ENCODE peak calls at places on chromosomes 12 and 14, in four cellular contexts. F is A549, R is GM12878, N is HepG2. X is an unnamed sample.

GRCh38 chr12:130281157-130281799 is 56.4 kb upstream of the PIWIL1 start:
- DNase-seq in F (peak; percentile 25), R (no peak), N (no peak), X (peak; percentile 50)

GRCh38 chr12:105041186-105041585 is 43.1 kb downstream of the ALDH1L2 start:
- DNase-seq in F (no peak), R (no peak), N (no peak), X (no peak)

GRCh38 chr12:89140580-89141236 is 211.6 kb downstream of the DUSP6 start:
- DNase-seq in F (no peak), R (no peak), N (no peak), X (no peak)

GRCh38 chr14:102527255-102528232 is 18.0 kb upstream of the ANKRD9 start:
- DNase-seq in F (peak; percentile 62), R (no peak), N (no peak), X (no peak)

GRCh38 chr12:124388679-124389536 is 94.0 kb downstream of the RFLNA start:
- DNase-seq in F (peak; percentile 74), R (no peak), N (peak; percentile 79), X (no peak)

GRCh38 chr12:94062194-94062593 is 86.2 kb upstream of the PLXNC1 start:
- DNase-seq in F (no peak), R (no peak), N (no peak), X (no peak)

GRCh38 chr12:1660304-1661187 is 30.3 kb upstream of the ADIPOR2 start:
- DNase-seq in F (no peak), R (no peak), N (peak; percentile 55), X (no peak)

GRCh38 chr12:126706300-126706699 is 1560.7 kb upstream of the TMEM132C start:
- DNase-seq in F (no peak), R (no peak), N (no peak), X (no peak)

GRCh38 chr12:109741286-109741969 is 27.8 kb downstream of the FAM222A start:
- DNase-seq in F (no peak), R (no peak), N (no peak), X (no peak)

GRCh38 chr12:109389146-109389545 is 41.4 kb downstream of the MYO1H start:
- DNase-seq in F (peak; percentile 20), R (no peak), N (peak; percentile 16), X (peak; percentile 27)

GRCh38 chr12:94230357-94230905 is 82.1 kb downstream of the PLXNC1 start:
- DNase-seq in F (no peak), R (peak; percentile 48), N (peak; percentile 99), X (no peak)

GRCh38 chr14:92670967-92671366 is 77.5 kb downstream of the LGMN start:
- DNase-seq in F (no peak), R (no peak), N (no peak), X (no peak)

GRCh38 chr14:101147848-101148247 is 244.3 kb upstream of the RTL1 start:
- DNase-seq in F (no peak), R (no peak), N (no peak), X (no peak)

GRCh38 chr12:69425417-69425816 is 44.8 kb upstream of the FRS2 start:
- DNase-seq in F (no peak), R (no peak), N (no peak), X (peak; percentile 30)

GRCh38 chr12:132344601-132345000 is 15.2 kb upstream of the GALNT9 start:
- DNase-seq in F (no peak), R (no peak), N (no peak), X (no peak)

GRCh38 chr12:130754234-130755001 is 38.3 kb upstream of the RIMBP2 start:
- DNase-seq in F (no peak), R (no peak), N (no peak), X (no peak)

GRCh38 chr12:93911436-93911835 is 234.3 kb downstream of the CRADD start:
- DNase-seq in F (no peak), R (no peak), N (no peak), X (no peak)

GRCh38 chr14:93033039-93033982 is 82.4 kb downstream of the ITPK1 start:
- DNase-seq in F (no peak), R (no peak), N (no peak), X (no peak)

GRCh38 chr12:88418856-88419497 is 161.3 kb downstream of the KITLG start:
- DNase-seq in F (no peak), R (no peak), N (no peak), X (no peak)

GRCh38 chr12:124488520-124488919 is 78.9 kb downstream of the NCOR2 start:
- DNase-seq in F (no peak), R (no peak), N (no peak), X (no peak)

GRCh38 chr14:45947785-45948184 is 694.8 kb upstream of the MIS18BP1 start:
- DNase-seq in F (no peak), R (no peak), N (no peak), X (no peak)

GRCh38 chr14:34911209-34912150 is 36.3 kb upstream of the BAZ1A start:
- DNase-seq in F (no peak), R (no peak), N (no peak), X (no peak)

GRCh38 chr14:82309199-82309598 is 775.5 kb upstream of the SEL1L start:
- DNase-seq in F (no peak), R (no peak), N (no peak), X (no peak)

GRCh38 chr12:33670284-33670683 is 230.7 kb upstream of the SYT10 start:
- DNase-seq in F (no peak), R (no peak), N (no peak), X (no peak)

GRCh38 chr12:118866346-118866745 is 115.0 kb upstream of the SRRM4 start:
- DNase-seq in F (no peak), R (no peak), N (no peak), X (peak; percentile 2)

GRCh38 chr12:50242751-50243191 is 40.5 kb downstream of the LIMA1 start:
- DNase-seq in F (no peak), R (no peak), N (no peak), X (no peak)

GRCh38 chr14:105929327-105930081 is 403.1 kb downstream of the TMEM121 start:
- DNase-seq in F (no peak), R (no peak), N (no peak), X (peak; percentile 1)

GRCh38 chr12:7731499-7731898 is 15.7 kb downstream of the CLEC4C start:
- DNase-seq in F (no peak), R (no peak), N (no peak), X (no peak)

GRCh38 chr14:45810152-45810872 is 557.3 kb upstream of the MIS18BP1 start:
- DNase-seq in F (no peak), R (peak; percentile 21), N (no peak), X (no peak)

GRCh38 chr14:85444685-85445084 is 85.3 kb upstream of the FLRT2 start:
- DNase-seq in F (no peak), R (no peak), N (no peak), X (no peak)

DNA sequence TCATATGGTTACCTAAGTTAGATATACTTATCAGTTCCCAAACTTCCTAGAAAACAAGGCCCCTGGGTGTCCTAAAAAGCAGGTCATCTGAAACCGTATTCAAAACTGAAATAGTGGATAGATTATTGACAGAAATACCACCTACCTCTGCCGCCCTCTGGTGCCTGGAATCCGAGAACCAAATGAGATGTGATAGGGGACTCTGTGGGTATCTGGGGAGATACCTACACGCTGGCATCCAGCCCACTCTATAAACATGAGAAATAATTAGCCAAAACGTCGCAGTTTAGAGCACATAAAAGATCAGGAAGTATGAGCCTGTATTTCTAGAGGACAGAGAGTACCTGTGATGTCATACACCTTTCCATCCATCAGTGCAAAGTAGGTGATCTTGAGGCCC is 4.4 kb downstream of the ORMDL2 start:
- DNase-seq in F (peak; percentile 62), R (no peak), N (peak; percentile 48), X (no peak)
- TF ChIP-seq POLR2AphosphoS2 in F (no peak), R (no peak), N (no peak), X (no peak)

GRCh38 chr14:54683882-54684794 is 117.2 kb downstream of the SAMD4A start:
- DNase-seq in F (no peak), R (no peak), N (no peak), X (no peak)

GRCh38 chr14:54686219-54686870 is 119.4 kb downstream of the SAMD4A start:
- DNase-seq in F (no peak), R (no peak), N (no peak), X (no peak)

GRCh38 chr14:54686871-54687749 is 120.2 kb downstream of the SAMD4A start:
- DNase-seq in F (no peak), R (no peak), N (no peak), X (no peak)

GRCh38 chr14:54687750-54688119 is 120.8 kb downstream of the SAMD4A start:
- DNase-seq in F (no peak), R (no peak), N (no peak), X (no peak)

GRCh38 chr14:54685286-54685845 is 118.4 kb downstream of the SAMD4A start:
- DNase-seq in F (no peak), R (no peak), N (no peak), X (no peak)
- TF ChIP-seq POLR2AphosphoS2 in F (no peak), R (no peak), N (no peak), X (no peak)

GRCh38 chr12:59041241-59042121 is 121.2 kb upstream of the LRIG3 start:
- DNase-seq in F (no peak), R (no peak), N (no peak), X (no peak)
- TF ChIP-seq POLR2AphosphoS2 in F (no peak), R (no peak), N (no peak), X (no peak)

GRCh38 chr12:116910645-116911449 is at the start of gene FBXW8:
- DNase-seq in F (peak; percentile 87), R (no peak), N (peak; percentile 61), X (peak; percentile 88)
- TF ChIP-seq POLR2AphosphoS2 in F (no peak), R (no peak), N (no peak), X (no peak)

GRCh38 chr12:53758081-53758769 is 6.4 kb upstream of the CISTR start:
- DNase-seq in F (no peak), R (no peak), N (no peak), X (no peak)

GRCh38 chr12:53759261-53759660 is 7.5 kb upstream of the CISTR start:
- DNase-seq in F (no peak), R (no peak), N (no peak), X (no peak)

GRCh38 chr12:53755451-53756290 is 3.9 kb upstream of the CISTR start:
- DNase-seq in F (no peak), R (no peak), N (no peak), X (peak; percentile 36)

GRCh38 chr12:53756300-53757094 is 4.7 kb upstream of the CISTR start:
- DNase-seq in F (no peak), R (no peak), N (no peak), X (no peak)

DNA sequence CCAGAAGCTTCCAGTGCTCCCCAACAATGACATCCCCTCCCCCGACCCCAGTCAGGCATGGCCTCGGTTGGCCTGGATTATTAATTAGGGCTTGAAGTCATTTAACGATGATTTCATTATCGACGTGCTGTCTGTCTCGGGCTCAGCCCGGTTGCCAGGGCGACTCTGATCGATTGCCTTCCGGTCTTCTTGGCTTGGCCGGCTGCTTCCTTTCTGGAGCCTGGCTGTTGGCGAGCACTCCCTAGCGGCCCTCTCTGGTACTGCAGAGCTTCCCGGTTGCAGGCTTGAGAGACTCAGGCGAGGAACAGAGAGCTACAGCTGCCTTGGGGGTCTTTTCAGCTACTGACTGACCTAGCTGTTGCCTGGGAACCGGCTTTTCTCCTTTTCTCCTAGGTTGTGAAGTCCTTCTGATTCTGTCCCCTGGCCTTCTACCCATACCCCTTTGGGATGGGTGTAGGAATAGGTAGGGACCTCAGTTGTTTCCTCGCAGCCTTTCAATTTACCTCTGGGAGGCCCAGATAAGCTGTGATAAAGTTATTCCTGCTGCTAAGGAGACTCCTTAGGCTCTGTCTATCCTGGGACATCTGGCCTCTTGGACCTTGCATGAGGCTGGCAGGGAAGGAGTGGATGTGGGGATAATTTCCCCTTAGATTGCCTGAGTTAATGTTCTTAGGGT is 5.5 kb upstream of the CISTR start:
- DNase-seq in F (peak; percentile 86), R (no peak), N (peak; percentile 44), X (peak; percentile 81)
- TF ChIP-seq POLR2AphosphoS2 in F (no peak), R (no peak), N (no peak), X (no peak)

X was measured in K562.